ENCODE peak calls at places on chromosomes 4 and X, in nine cellular contexts. T is thoracic aorta, E is A549, D is choroid plexus epithelial cell, A is left lung, H is AG09309, N is fibroblast of pulmonary artery, F is WTC11, L is foreskin fibroblast. Y is an unnamed sample.
A peak's percentile ranks its signal among the peaks of the same experiment; 100 is the strongest.

GRCh38 chr4:56147371-56147770 is 198.6 kb downstream of the CEP135 start:
- DNase-seq in T (no peak), E (no peak), D (peak; percentile 40), A (no peak), H (no peak), N (peak; percentile 73), F (no peak), L (peak; percentile 6), Y (no peak)

GRCh38 chr4:85478576-85478975 is 3.6 kb downstream of the ARHGAP24 start:
- DNase-seq in T (no peak), E (no peak), D (peak; percentile 40), A (no peak), H (no peak), N (peak; percentile 79), F (no peak), L (peak; percentile 87), Y (no peak)

GRCh38 chrX:71320126-71320525 is 18.6 kb downstream of the ITGB1BP2 start:
- DNase-seq in T (no peak), E (no peak), D (no peak), A (no peak), H (no peak), N (no peak), F (no peak), L (no peak), Y (no peak)

GRCh38 chrX:112147206-112147605 is 64.6 kb upstream of the TRPC5 start:
- DNase-seq in T (no peak), E (peak; percentile 2), D (peak; percentile 0), A (no peak), H (no peak), N (peak; percentile 0), F (peak; percentile 20), L (no peak), Y (no peak)

GRCh38 chr4:168319486-168320019 is 1.0 kb upstream of the DDX60 start:
- DNase-seq in T (no peak), E (no peak), D (no peak), A (no peak), H (no peak), N (no peak), F (no peak), L (no peak), Y (no peak)

GRCh38 chr4:122827899-122828601 is 1.4 kb downstream of the FGF2 start:
- DNase-seq in T (no peak), E (peak; percentile 55), D (peak; percentile 88), A (no peak), H (no peak), N (peak; percentile 79), F (peak; percentile 83), L (peak; percentile 83), Y (no peak)

GRCh38 chr4:3497095-3497494 is 34.0 kb downstream of the DOK7 start:
- DNase-seq in T (no peak), E (no peak), D (no peak), A (no peak), H (no peak), N (no peak), F (no peak), L (no peak), Y (no peak)

GRCh38 chr4:146343199-146343598 is 128.9 kb downstream of the REELD1 start:
- DNase-seq in T (no peak), E (no peak), D (no peak), A (no peak), H (no peak), N (no peak), F (no peak), L (no peak), Y (no peak)

GRCh38 chrX:16148896-16149295 is 18.4 kb upstream of the MAGEB17 start:
- DNase-seq in T (no peak), E (no peak), D (no peak), A (no peak), H (no peak), N (no peak), F (no peak), L (no peak), Y (no peak)

GRCh38 chr4:67103001-67103737 is 442.1 kb downstream of the CENPC start:
- DNase-seq in T (no peak), E (no peak), D (no peak), A (no peak), H (no peak), N (no peak), F (no peak), L (no peak), Y (no peak)

GRCh38 chrX:14948701-14949100 is 75.5 kb downstream of the MOSPD2 start:
- DNase-seq in T (no peak), E (no peak), D (peak; percentile 29), A (no peak), H (no peak), N (no peak), F (no peak), L (no peak), Y (no peak)

GRCh38 chrX:134737061-134737460 is 78.8 kb upstream of the PLAC1 start:
- DNase-seq in T (no peak), E (no peak), D (no peak), A (no peak), H (no peak), N (no peak), F (no peak), L (peak; percentile 71), Y (no peak)

GRCh38 chr4:184792950-184793555 is 32.7 kb downstream of the ACSL1 start:
- DNase-seq in T (no peak), E (no peak), D (peak; percentile 98), A (no peak), H (peak; percentile 84), N (peak; percentile 94), F (no peak), L (peak; percentile 91), Y (no peak)

GRCh38 chr4:45741897-45742296 is 382.0 kb downstream of the GABRG1 start:
- DNase-seq in T (no peak), E (no peak), D (no peak), A (no peak), H (no peak), N (peak; percentile 0), F (no peak), L (no peak), Y (no peak)
- TF ChIP-seq CTCF in T (no peak), E (no peak), D (no peak), A (no peak), H (no peak), N (no peak), F (no peak), L (no peak), Y (no peak)

GRCh38 chr4:180589575-180589974 is 1653.6 kb upstream of the TENM3 start:
- DNase-seq in T (no peak), E (no peak), D (no peak), A (no peak), H (no peak), N (no peak), F (peak; percentile 19), L (no peak), Y (no peak)

GRCh38 chr4:180587379-180587778 is 1655.8 kb upstream of the TENM3 start:
- DNase-seq in T (no peak), E (no peak), D (no peak), A (no peak), H (no peak), N (no peak), F (no peak), L (no peak), Y (no peak)
- TF ChIP-seq CTCF in T (no peak), E (no peak), D (no peak), A (no peak), H (no peak), N (no peak), F (no peak), L (no peak), Y (no peak)

GRCh38 chrX:103158317-103158621 is 56.6 kb upstream of the BEX4 start:
- DNase-seq in T (no peak), E (no peak), D (no peak), A (no peak), H (no peak), N (no peak), F (no peak), L (no peak), Y (no peak)
- TF ChIP-seq CTCF in T (no peak), E (no peak), D (no peak), A (no peak), H (no peak), N (no peak), F (no peak), L (no peak), Y (no peak)

DNA sequence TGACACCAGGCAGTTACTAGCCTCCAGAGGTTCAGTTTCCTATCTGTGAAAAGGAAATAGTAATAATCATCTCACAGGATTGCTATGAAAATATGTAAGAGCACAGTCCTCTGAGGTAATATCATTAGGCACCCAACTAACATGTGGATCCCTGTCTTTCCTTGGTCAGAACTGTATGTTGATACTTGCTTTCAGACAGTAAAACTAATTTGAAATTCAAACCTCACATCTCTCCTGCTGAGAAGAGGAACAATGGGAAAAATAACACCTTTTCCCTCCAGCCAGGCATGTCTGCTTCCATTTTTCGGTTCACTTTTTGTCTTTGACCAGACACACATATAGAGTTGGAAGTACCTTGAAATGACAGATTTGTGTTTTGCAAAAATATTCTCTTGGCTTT is 262.7 kb downstream of the IL15 start:
- DNase-seq in T (no peak), E (no peak), D (no peak), A (no peak), H (no peak), N (no peak), F (no peak), L (peak; percentile 5), Y (no peak)
- TF ChIP-seq CTCF in T (no peak), E (no peak), D (no peak), A (no peak), H (no peak), N (no peak), F (no peak), L (no peak), Y (no peak)

DNA sequence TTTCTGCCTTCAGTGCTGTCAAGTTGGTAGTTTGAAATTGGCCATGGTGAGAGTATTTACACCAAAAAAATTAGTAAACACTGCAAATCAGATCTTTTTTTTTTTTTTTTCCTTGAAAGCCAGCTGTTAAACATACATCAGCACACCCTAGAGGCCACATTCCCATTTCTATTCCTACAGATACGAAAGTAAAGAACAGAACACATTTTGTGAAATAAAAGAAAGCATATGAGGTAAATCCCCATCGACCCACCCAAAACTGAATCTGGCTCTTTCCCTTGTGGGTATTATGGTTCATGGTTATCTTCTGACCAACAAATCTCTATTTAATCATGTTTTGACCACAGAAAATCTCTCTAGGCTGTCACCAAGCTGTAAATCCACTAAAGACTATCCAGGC is 41.8 kb upstream of the AP1AR start:
- DNase-seq in T (no peak), E (no peak), D (peak; percentile 70), A (no peak), H (no peak), N (peak; percentile 54), F (no peak), L (peak; percentile 57), Y (no peak)
- TF ChIP-seq CTCF in T (no peak), E (peak; percentile 35), D (peak; percentile 44), A (no peak), H (peak; percentile 23), N (peak; percentile 37), F (no peak), L (peak; percentile 27), Y (no peak)

GRCh38 chr4:2057382-2058065 is 1.6 kb upstream of the NAT8L start:
- DNase-seq in T (no peak), E (no peak), D (no peak), A (peak; percentile 40), H (no peak), N (no peak), F (no peak), L (no peak), Y (no peak)
- TF ChIP-seq CTCF in T (no peak), E (no peak), D (no peak), A (no peak), H (no peak), N (no peak), F (no peak), L (no peak), Y (no peak)

GRCh38 chr4:5444918-5445517 is 263.3 kb downstream of the EVC2 start:
- DNase-seq in T (no peak), E (no peak), D (no peak), A (no peak), H (no peak), N (no peak), F (no peak), L (no peak), Y (no peak)
- TF ChIP-seq CTCF in T (no peak), E (no peak), D (no peak), A (no peak), H (no peak), N (no peak), F (no peak), L (no peak), Y (no peak)